ENCODE peak calls at places on chromosomes 4 and X, in four cellular contexts. One of them, this sample, is unnamed.

GRCh38 chrX:136148391-136148790 is 1.1 kb downstream of the FHL1 start:
- DNase-seq in left colon: no peak
- DNase-seq in EH: no peak
- DNase-seq in hippocampal formation: no peak
- DNase-seq in this sample: no peak

GRCh38 chr4:16875487-16875886 is 23.0 kb downstream of the LDB2 start:
- DNase-seq in left colon: no peak
- DNase-seq in EH: peak; percentile 95
- DNase-seq in hippocampal formation: no peak
- DNase-seq in this sample: no peak

GRCh38 chr4:53196872-53197759 is 168.7 kb downstream of the SCFD2 start:
- DNase-seq in hippocampal formation: peak; percentile 57
- DNase-seq in EH: peak; percentile 83
- DNase-seq in left colon: no peak
- DNase-seq in this sample: no peak

GRCh38 chr4:56575820-56576429 is 70.3 kb downstream of the ARL9 start:
- DNase-seq in EH: peak; percentile 51
- DNase-seq in hippocampal formation: peak; percentile 38
- DNase-seq in left colon: no peak
- DNase-seq in this sample: no peak

GRCh38 chrX:153651540-153652079 is 4.6 kb downstream of the DUSP9 start:
- DNase-seq in hippocampal formation: no peak
- DNase-seq in EH: peak; percentile 12
- DNase-seq in left colon: no peak
- DNase-seq in this sample: no peak

GRCh38 chrX:151081016-151081415 is 95.4 kb upstream of the GPR50 start:
- DNase-seq in left colon: no peak
- DNase-seq in EH: no peak
- DNase-seq in hippocampal formation: no peak
- DNase-seq in this sample: no peak

GRCh38 chr4:8238515-8239053 is 31.0 kb upstream of the HTRA3 start:
- DNase-seq in left colon: no peak
- DNase-seq in EH: no peak
- DNase-seq in hippocampal formation: no peak
- DNase-seq in this sample: peak; percentile 83

GRCh38 chr4:162727232-162727631 is 439.5 kb downstream of the NAF1 start:
- DNase-seq in left colon: peak; percentile 6
- DNase-seq in hippocampal formation: no peak
- DNase-seq in EH: no peak
- DNase-seq in this sample: no peak

GRCh38 chr4:6568689-6569332 is 6.2 kb upstream of the MAN2B2 start:
- DNase-seq in left colon: no peak
- DNase-seq in EH: peak; percentile 77
- DNase-seq in hippocampal formation: no peak
- DNase-seq in this sample: no peak

GRCh38 chr4:824461-825062 is 1.4 kb downstream of the CPLX1 start:
- DNase-seq in EH: peak; percentile 6
- DNase-seq in hippocampal formation: no peak
- DNase-seq in left colon: no peak
- DNase-seq in this sample: no peak

GRCh38 chrX:115266300-115266699 is 23.2 kb upstream of the LUZP4 start:
- DNase-seq in EH: no peak
- DNase-seq in left colon: no peak
- DNase-seq in hippocampal formation: no peak
- DNase-seq in this sample: no peak

GRCh38 chr4:48237996-48238645 is 31.5 kb downstream of the TEC start:
- DNase-seq in left colon: no peak
- DNase-seq in EH: no peak
- DNase-seq in hippocampal formation: no peak
- DNase-seq in this sample: no peak

GRCh38 chrX:65536291-65536690 is 1.7 kb upstream of the LAS1L start:
- DNase-seq in hippocampal formation: no peak
- DNase-seq in EH: no peak
- DNase-seq in left colon: no peak
- DNase-seq in this sample: no peak

GRCh38 chrX:119093991-119094741 is 21.4 kb downstream of the CT47C1 start:
- DNase-seq in left colon: no peak
- DNase-seq in EH: peak; percentile 24
- DNase-seq in hippocampal formation: no peak
- DNase-seq in this sample: no peak

GRCh38 chrX:69318651-69319305 is 153.5 kb upstream of the PJA1 start:
- DNase-seq in hippocampal formation: no peak
- DNase-seq in left colon: no peak
- DNase-seq in EH: no peak
- DNase-seq in this sample: no peak

GRCh38 chr4:102163404-102164140 is 181.7 kb downstream of the SLC39A8 start:
- DNase-seq in left colon: no peak
- DNase-seq in hippocampal formation: no peak
- DNase-seq in EH: peak; percentile 39
- DNase-seq in this sample: peak; percentile 29

GRCh38 chrX:37454537-37455285 is 105.5 kb downstream of the PRRG1 start:
- DNase-seq in hippocampal formation: no peak
- DNase-seq in left colon: peak; percentile 8
- DNase-seq in EH: peak; percentile 51
- DNase-seq in this sample: no peak

GRCh38 chr4:170247585-170247984 is 157.8 kb upstream of the AADAT start:
- DNase-seq in left colon: no peak
- DNase-seq in EH: no peak
- DNase-seq in hippocampal formation: no peak
- DNase-seq in this sample: no peak

GRCh38 chr4:87657525-87657924 is 7.4 kb downstream of the DMP1 start:
- DNase-seq in EH: peak; percentile 67
- DNase-seq in hippocampal formation: no peak
- DNase-seq in left colon: no peak
- DNase-seq in this sample: no peak

GRCh38 chr4:74394476-74395136 is 29.7 kb downstream of the EREG start:
- DNase-seq in EH: peak; percentile 93
- DNase-seq in hippocampal formation: no peak
- DNase-seq in left colon: no peak
- DNase-seq in this sample: no peak

GRCh38 chr4:71189471-71189870 is 149.3 kb upstream of the SLC4A4 start:
- DNase-seq in hippocampal formation: peak; percentile 8
- DNase-seq in left colon: no peak
- DNase-seq in EH: peak; percentile 72
- DNase-seq in this sample: no peak

GRCh38 chr4:44056721-44057151 is 391.9 kb downstream of the KCTD8 start:
- DNase-seq in hippocampal formation: no peak
- DNase-seq in left colon: no peak
- DNase-seq in EH: no peak
- DNase-seq in this sample: peak; percentile 2

GRCh38 chr4:108877821-108878220 is 115.0 kb upstream of the ETNPPL start:
- DNase-seq in EH: peak; percentile 27
- DNase-seq in left colon: no peak
- DNase-seq in hippocampal formation: no peak
- DNase-seq in this sample: no peak

GRCh38 chrX:153909024-153909979 is 4.8 kb downstream of the AVPR2 start:
- DNase-seq in EH: peak; percentile 16
- DNase-seq in left colon: no peak
- DNase-seq in hippocampal formation: no peak
- DNase-seq in this sample: no peak

GRCh38 chr4:70734168-70734954 is 12.6 kb downstream of the RUFY3 start:
- DNase-seq in EH: peak; percentile 64
- DNase-seq in left colon: peak; percentile 21
- DNase-seq in hippocampal formation: peak; percentile 31
- DNase-seq in this sample: no peak